ENCODE peak calls at places on chromosomes 3 and 15, in four cellular contexts. Y is ascending aorta, O is T-cell, V is foreskin fibroblast. I is an unnamed sample.

GRCh38 chr3:194690501-194691372 is 5.1 kb downstream of the FAM43A start:
- DNase-seq in V (no peak), Y (no peak), O (no peak), I (no peak)

GRCh38 chr15:88894819-88895767 is at the start of gene HAPLN3:
- DNase-seq in Y (no peak), O (peak), V (peak), I (no peak)

GRCh38 chr3:99534951-99535704 is 103.3 kb upstream of the COL8A1 start:
- DNase-seq in O (no peak), V (peak), Y (no peak), I (peak)

GRCh38 chr15:43433160-43433559 is 59.8 kb downstream of the TP53BP1 start:
- DNase-seq in V (no peak), O (no peak), Y (no peak), I (no peak)

GRCh38 chr3:132916096-132916495 is 122.1 kb upstream of the TMEM108 start:
- DNase-seq in V (no peak), Y (no peak), O (no peak), I (no peak)

GRCh38 chr3:12719984-12720656 is 38.9 kb downstream of the TMEM40 start:
- DNase-seq in Y (peak), O (peak), V (peak), I (peak)

GRCh38 chr3:27681249-27681748 is 40.8 kb downstream of the EOMES start:
- DNase-seq in V (peak), O (no peak), Y (no peak), I (peak)

GRCh38 chr3:16839271-16840110 is 45.3 kb upstream of the PLCL2 start:
- DNase-seq in V (no peak), O (no peak), Y (no peak), I (no peak)

GRCh38 chr3:194367992-194368841 is 1.3 kb downstream of the LRRC15 start:
- DNase-seq in V (peak), O (no peak), Y (no peak), I (peak)

GRCh38 chr3:126496894-126497850 is 20.4 kb downstream of the UROC1 start:
- DNase-seq in Y (no peak), O (no peak), V (no peak), I (no peak)

GRCh38 chr3:141796436-141797166 is 33.4 kb downstream of the GRK7 start:
- DNase-seq in O (peak), Y (no peak), V (peak), I (no peak)

GRCh38 chr3:158101330-158102218 is 4.6 kb downstream of the SHOX2 start:
- DNase-seq in Y (no peak), O (no peak), V (no peak), I (no peak)

GRCh38 chr15:68479406-68479805 is 47.4 kb upstream of the ITGA11 start:
- DNase-seq in Y (no peak), O (no peak), V (no peak), I (no peak)

GRCh38 chr15:58551764-58552504 is 120.1 kb downstream of the LIPC start:
- DNase-seq in Y (no peak), V (peak), O (no peak), I (no peak)

GRCh38 chr15:69679623-69680228 is 227.1 kb downstream of the RPLP1 start:
- DNase-seq in Y (no peak), O (no peak), V (no peak), I (no peak)

GRCh38 chr3:113193298-113193697 is 18.1 kb upstream of the BOC start:
- DNase-seq in Y (no peak), V (no peak), O (no peak), I (no peak)

I was measured in HFF-Myc.